ENCODE peak calls at places on chromosomes 12 and 14, in seven cellular contexts. E is activated CD4-positive, alpha-beta T cell treated with anti-CD3 and anti-CD28 coated beads for 48 hours; T is A673; V is nephron progenitor cell; P is C1 segment of cervical spinal cord; J is stimulated activated CD8-positive, alpha-beta memory T cell treated with anti-CD3 and anti-CD28 coated beads, Interleukin-4, amount 100 ng/mL, for 1 hour; G is smooth muscle cell of the brain vasculature. S is an unnamed sample.

GRCh38 chr14:24422261-24422660 is 7.2 kb downstream of the CBLN3 start:
- DNase-seq in P (no peak), T (no peak), V (no peak), G (no peak), E (no peak), J (no peak), S (no peak)

GRCh38 chr12:4047441-4047840 is 174.2 kb upstream of the PARP11 start:
- DNase-seq in J (no peak), G (no peak), E (no peak), V (no peak), T (no peak), P (no peak), S (no peak)

GRCh38 chr14:55739967-55740707 is 160.1 kb downstream of the KTN1 start:
- DNase-seq in J (no peak), P (peak), E (no peak), G (no peak), T (peak), V (peak), S (no peak)

GRCh38 chr12:70609203-70609602 is 28.0 kb downstream of the PTPRB start:
- DNase-seq in G (no peak), P (no peak), E (no peak), T (no peak), J (no peak), V (no peak), S (no peak)

GRCh38 chr14:58822856-58823255 is 185.1 kb downstream of the DACT1 start:
- DNase-seq in T (no peak), V (no peak), G (no peak), J (no peak), P (no peak), E (no peak), S (no peak)

GRCh38 chr12:53300187-53300586 is 692 bp downstream of the MYG1 start:
- DNase-seq in J (no peak), T (no peak), G (no peak), V (no peak), P (no peak), E (peak), S (no peak)

GRCh38 chr12:104618691-104619090 is 161.9 kb downstream of the CHST11 start:
- DNase-seq in V (no peak), J (no peak), T (no peak), E (no peak), G (no peak), P (no peak), S (no peak)

GRCh38 chr14:94500264-94500663 is 9.0 kb downstream of the SERPINA12 start:
- DNase-seq in J (no peak), V (no peak), P (no peak), T (no peak), E (no peak), G (no peak), S (no peak)

GRCh38 chr12:81668475-81668874 is 90.7 kb downstream of the PPFIA2 start:
- DNase-seq in J (no peak), G (peak), E (peak), T (peak), V (no peak), P (no peak), S (no peak)

GRCh38 chr14:21104448-21105060 is 3.7 kb downstream of the TMEM253 start:
- DNase-seq in V (peak), P (peak), J (peak), G (peak), E (peak), T (peak), S (no peak)

GRCh38 chr12:78470354-78471195 is 394.0 kb upstream of the SYT1 start:
- DNase-seq in G (peak), V (peak), J (no peak), T (peak), E (no peak), P (no peak), S (no peak)

GRCh38 chr12:97404549-97404948 is 58.1 kb upstream of the RMST start:
- DNase-seq in T (peak), G (no peak), P (no peak), V (peak), J (no peak), E (peak), S (peak)

GRCh38 chr14:90458536-90458935 is 61.7 kb downstream of the CALM1 start:
- DNase-seq in V (no peak), G (no peak), P (no peak), E (no peak), J (no peak), T (no peak), S (no peak)

GRCh38 chr14:62722406-62722805 is 322.9 kb downstream of the KCNH5 start:
- DNase-seq in T (no peak), P (no peak), E (no peak), G (no peak), J (no peak), V (no peak), S (no peak)

GRCh38 chr12:75863475-75863874 is 168.1 kb downstream of the PHLDA1 start:
- DNase-seq in E (no peak), G (no peak), J (no peak), P (no peak), V (no peak), T (no peak), S (no peak)

GRCh38 chr14:68627868-68628604 is 164.8 kb downstream of the ZFP36L1 start:
- DNase-seq in G (no peak), J (peak), T (no peak), P (peak), E (peak), V (peak), S (peak)

GRCh38 chr12:72511906-72512305 is 239.7 kb downstream of the TRHDE start:
- DNase-seq in V (no peak), J (no peak), T (no peak), P (no peak), G (peak), E (no peak), S (no peak)

GRCh38 chr12:53096089-53096741 is 1.3 kb upstream of the IGFBP6 start:
- DNase-seq in P (no peak), V (peak), E (no peak), T (no peak), G (no peak), J (no peak), S (no peak)

GRCh38 chr14:36363704-36364103 is 43.3 kb upstream of the MBIP start:
- DNase-seq in E (no peak), G (no peak), V (no peak), J (no peak), T (no peak), P (no peak), S (no peak)

GRCh38 chr12:31796270-31796951 is 67.6 kb upstream of the AMN1 start:
- DNase-seq in J (no peak), T (no peak), G (no peak), E (no peak), V (no peak), P (no peak), S (no peak)

GRCh38 chr12:94171595-94171930 is 23.2 kb downstream of the PLXNC1 start:
- DNase-seq in E (no peak), G (no peak), T (no peak), V (no peak), P (no peak), J (no peak), S (no peak)

GRCh38 chr12:24111591-24111990 is 162.1 kb upstream of the SOX5 start:
- DNase-seq in V (no peak), J (no peak), G (no peak), E (no peak), P (no peak), T (peak), S (no peak)

GRCh38 chr14:33120341-33120740 is 181.7 kb downstream of the NPAS3 start:
- DNase-seq in P (no peak), V (no peak), E (no peak), G (no peak), T (peak), J (no peak), S (no peak)

GRCh38 chr12:9673404-9674225 is 4.1 kb downstream of the CLEC2D start:
- DNase-seq in J (no peak), V (no peak), T (peak), E (peak), P (no peak), G (peak), S (no peak)

GRCh38 chr12:53695148-53696138 is 19.6 kb upstream of the ATP5MC2 start:
- DNase-seq in V (peak), P (no peak), J (no peak), E (peak), T (peak), G (no peak), S (no peak)

GRCh38 chr12:70052476-70052875 is 190.8 kb upstream of the CNOT2 start:
- DNase-seq in E (no peak), V (no peak), P (no peak), J (no peak), T (no peak), G (no peak), S (no peak)

GRCh38 chr12:54988402-54989054 is 4.0 kb upstream of the TESPA1 start:
- DNase-seq in E (no peak), J (no peak), G (peak), P (peak), V (no peak), T (peak), S (no peak)

GRCh38 chr12:46332260-46332659 is 40.3 kb downstream of the SLC38A2 start:
- DNase-seq in T (no peak), V (no peak), G (no peak), P (no peak), J (no peak), E (no peak), S (no peak)

GRCh38 chr14:73567951-73568885 is 795 bp upstream of the ACOT2 start:
- DNase-seq in T (no peak), V (no peak), J (no peak), G (no peak), E (peak), P (no peak), S (no peak)

GRCh38 chr12:106245767-106246166 is 2.1 kb downstream of the CKAP4 start:
- DNase-seq in G (no peak), T (peak), V (no peak), J (no peak), P (no peak), E (no peak), S (no peak)

GRCh38 chr14:61643546-61643945 is 51.8 kb upstream of the HIF1A start:
- DNase-seq in J (no peak), T (no peak), E (no peak), G (no peak), P (no peak), V (no peak), S (no peak)

GRCh38 chr14:81406863-81407262 is 6.7 kb upstream of the STON2 start:
- DNase-seq in P (no peak), G (peak), T (no peak), E (no peak), J (no peak), V (no peak), S (no peak)

GRCh38 chr14:104888489-104889373 is 23.7 kb downstream of the CEP170B start:
- DNase-seq in T (no peak), E (no peak), V (no peak), J (no peak), G (no peak), P (no peak), S (no peak)

S was measured in GM12891.